ENCODE peak calls at places on chromosomes 13 and 19, in five cellular contexts. A is left lung, L is mucosa of descending colon, V is GOT3, E is Right ventricle myocardium superior. U is an unnamed sample.

GRCh38 chr19:51271015-51271600 is 20.2 kb downstream of the SIGLECL1 start:
- DNase-seq in A (no peak), L (no peak), V (no peak), E (peak; percentile 53), U (no peak)

GRCh38 chr19:10289836-10290438 is at the start of gene ICAM5:
- DNase-seq in A (no peak), L (no peak), V (no peak), E (no peak), U (no peak)

GRCh38 chr19:15629003-15629880 is 11.5 kb upstream of the CYP4F3 start:
- DNase-seq in A (peak; percentile 79), L (peak; percentile 95), V (no peak), E (peak; percentile 89), U (no peak)

GRCh38 chr19:7795555-7796161 is 32.6 kb downstream of the CLEC4M start:
- DNase-seq in A (no peak), L (no peak), V (no peak), E (no peak), U (no peak)

GRCh38 chr19:2603320-2603719 is 99.2 kb downstream of the GNG7 start:
- DNase-seq in A (peak; percentile 31), L (peak; percentile 39), V (no peak), E (peak; percentile 80), U (peak; percentile 7)

GRCh38 chr13:64925284-64925683 is 2304.9 kb downstream of the PCDH9 start:
- DNase-seq in A (no peak), L (no peak), V (no peak), E (no peak), U (no peak)

GRCh38 chr19:39200066-39200817 is 3.5 kb downstream of the NCCRP1 start:
- DNase-seq in A (no peak), L (no peak), V (no peak), E (no peak), U (no peak)

GRCh38 chr13:98228661-98229349 is 51.7 kb upstream of the RNF113B start:
- DNase-seq in A (no peak), L (no peak), V (no peak), E (no peak), U (no peak)

GRCh38 chr13:97948041-97948440 is 5.4 kb upstream of the IPO5 start:
- DNase-seq in A (no peak), L (no peak), V (peak; percentile 2), E (no peak), U (no peak)

GRCh38 chr19:31784631-31785237 is 435.5 kb upstream of the TSHZ3 start:
- DNase-seq in A (no peak), L (no peak), V (no peak), E (no peak), U (no peak)

GRCh38 chr13:30818323-30818960 is 83.1 kb downstream of the ALOX5AP start:
- DNase-seq in A (peak; percentile 59), L (no peak), V (no peak), E (no peak), U (no peak)

GRCh38 chr13:23578411-23579071 is 8.3 kb downstream of the TNFRSF19 start:
- DNase-seq in A (peak; percentile 86), L (peak; percentile 81), V (no peak), E (peak; percentile 91), U (no peak)

GRCh38 chr13:32059511-32059984 is 28.0 kb downstream of the FRY start:
- DNase-seq in A (no peak), L (no peak), V (no peak), E (no peak), U (no peak)

GRCh38 chr13:113157929-113158747 is at the start of gene PROZ:
- DNase-seq in A (no peak), L (no peak), V (no peak), E (no peak), U (no peak)

GRCh38 chr13:112073245-112074138 is 6.5 kb downstream of the SOX1 start:
- DNase-seq in A (no peak), L (no peak), V (no peak), E (no peak), U (no peak)

GRCh38 chr13:101398191-101398590 is 18.1 kb downstream of the NALCN start:
- DNase-seq in A (no peak), L (no peak), V (no peak), E (no peak), U (no peak)

GRCh38 chr19:4174895-4175668 is 7.3 kb downstream of the SIRT6 start:
- DNase-seq in A (no peak), L (no peak), V (no peak), E (no peak), U (no peak)

GRCh38 chr19:38434549-38435051 is 1.1 kb downstream of the RYR1 start:
- DNase-seq in A (no peak), L (no peak), V (no peak), E (peak; percentile 67), U (no peak)

GRCh38 chr19:15251749-15252397 is 19.6 kb upstream of the EPHX3 start:
- DNase-seq in A (peak; percentile 70), L (peak; percentile 63), V (no peak), E (peak; percentile 91), U (no peak)

U was measured in D721Med.